ENCODE peak calls at places on chromosomes 12 and 14, in four cellular contexts. M is heart left ventricle, Z is uterus, F is right lobe of liver. T is an unnamed sample.

GRCh38 chr12:46264057-46264456 is 4.8 kb downstream of the SLC38A1 start:
- DNase-seq in M (no peak), Z (no peak), F (no peak), T (no peak)

GRCh38 chr12:100741084-100741711 is 53.4 kb upstream of the ANO4 start:
- DNase-seq in M (no peak), Z (no peak), F (no peak), T (peak; percentile 52)

GRCh38 chr12:51884676-51885229 is 3.1 kb upstream of the ANKRD33 start:
- DNase-seq in M (no peak), Z (no peak), F (no peak), T (peak; percentile 63)

GRCh38 chr14:90607141-90607540 is 209.1 kb downstream of the TTC7B start:
- DNase-seq in M (no peak), Z (no peak), F (no peak), T (no peak)

GRCh38 chr12:19833775-19834501 is 394.6 kb downstream of the AEBP2 start:
- DNase-seq in M (no peak), Z (no peak), F (no peak), T (no peak)

GRCh38 chr12:118060301-118061010 is 523 bp downstream of the WSB2 start:
- DNase-seq in M (peak; percentile 69), Z (peak; percentile 60), F (peak; percentile 69), T (peak; percentile 72)

GRCh38 chr14:92729632-92730358 is 18.6 kb downstream of the LGMN start:
- DNase-seq in M (no peak), Z (no peak), F (no peak), T (no peak)

GRCh38 chr12:12498210-12498609 is 64.5 kb downstream of the DUSP16 start:
- DNase-seq in M (no peak), Z (no peak), F (no peak), T (no peak)

GRCh38 chr12:55362675-55363074 is at the start of gene OR6C75:
- DNase-seq in M (no peak), Z (no peak), F (no peak), T (no peak)

GRCh38 chr12:115598827-115599226 is 678.7 kb downstream of the MED13L start:
- DNase-seq in M (peak; percentile 13), Z (no peak), F (no peak), T (no peak)

GRCh38 chr14:89383171-89383845 is 33.7 kb downstream of the FOXN3 start:
- DNase-seq in M (no peak), Z (no peak), F (no peak), T (no peak)

DNA sequence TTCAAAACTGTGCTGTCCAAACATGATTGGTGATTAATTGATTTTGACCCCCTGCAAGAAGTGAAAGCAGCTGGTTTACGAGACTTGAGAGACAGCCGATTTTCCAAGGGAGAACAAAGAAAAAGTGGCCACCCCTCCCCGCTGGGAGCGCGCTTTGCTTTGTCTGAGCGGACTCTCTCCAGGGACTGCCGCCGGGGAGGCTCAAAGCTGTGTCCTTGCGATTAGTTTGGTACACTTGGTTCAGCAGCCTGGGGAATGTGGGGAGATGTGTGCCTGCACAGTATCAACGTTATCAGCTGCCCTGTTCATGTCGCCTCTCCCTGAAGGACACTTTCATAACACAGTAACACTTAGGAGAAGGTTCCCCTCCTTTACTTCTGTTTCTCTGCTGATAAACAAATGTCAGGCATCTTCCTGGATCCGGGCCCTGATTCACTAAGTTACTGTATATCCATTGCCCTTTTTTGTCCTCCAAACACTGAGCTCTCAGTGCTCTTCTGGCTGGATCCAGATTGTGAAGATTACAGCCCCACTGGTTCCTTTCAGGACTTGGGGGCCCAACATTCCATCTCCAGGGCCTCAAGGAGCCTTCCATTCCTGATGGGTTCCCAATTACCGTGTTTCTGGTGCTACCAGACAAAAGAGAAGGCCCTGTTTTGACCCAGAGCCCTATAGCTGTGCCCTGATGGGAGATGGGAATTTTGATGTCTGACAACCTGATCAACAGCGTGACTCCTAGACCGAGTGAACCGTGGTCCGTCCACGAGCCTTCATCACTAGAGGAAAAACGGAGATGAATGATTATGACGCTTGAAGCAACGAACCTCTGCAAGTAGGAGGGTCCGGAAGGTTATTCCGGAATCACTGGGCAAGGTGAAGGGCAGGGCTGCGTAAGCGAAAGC is 31.7 kb upstream of the TUBA1C start:
- DNase-seq in M (peak; percentile 73), Z (peak; percentile 61), F (peak; percentile 56), T (peak; percentile 50)
- H3K4me3 ChIP-seq in M (no peak overlapping the region), Z (peak overlapping the region; percentile 1), F (no peak overlapping the region), T (peak overlapping the region; percentile 40)

GRCh38 chr14:82192387-82192786 is 658.7 kb upstream of the SEL1L start:
- DNase-seq in M (no peak), Z (no peak), F (no peak), T (no peak)
- TF ChIP-seq POLR2A in M (no peak), Z (no peak), F (no peak), T (no peak)

GRCh38 chr12:57195655-57196371 is 20.8 kb upstream of the NXPH4 start:
- DNase-seq in M (no peak), Z (no peak), F (no peak), T (no peak)
- H3K36me3 ChIP-seq in M (peaks cover 95% of the 10 kb centered on the region), Z (no peaks in the 10 kb centered on the region), F (peaks cover 92% of the 10 kb centered on the region), T (peaks cover 98% of the 10 kb centered on the region)

DNA sequence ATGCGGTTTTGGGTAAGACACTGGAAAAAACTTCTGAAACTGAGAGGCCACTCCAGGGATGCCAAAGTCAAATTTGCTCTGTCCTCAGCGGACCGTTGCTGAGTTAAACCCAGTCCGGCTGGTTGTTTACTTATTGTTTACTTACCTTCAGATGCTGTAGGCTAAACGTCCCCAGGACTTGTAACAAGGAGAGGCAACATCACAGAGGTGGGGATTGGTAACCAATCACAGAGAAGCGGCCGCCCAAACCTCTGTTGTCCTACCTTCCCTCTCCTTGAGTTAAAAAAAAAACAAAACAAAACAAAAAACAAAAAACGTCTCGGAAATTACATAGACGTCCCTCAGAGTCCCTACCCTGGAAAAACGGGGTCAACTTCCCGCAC is 380 bp downstream of the ANO2 start:
- DNase-seq in M (no peak), Z (no peak), F (no peak), T (no peak)
- H3K4me3 ChIP-seq in M (peak overlapping the region; percentile 13), Z (no peak overlapping the region), F (no peak overlapping the region), T (no peak overlapping the region)

DNA sequence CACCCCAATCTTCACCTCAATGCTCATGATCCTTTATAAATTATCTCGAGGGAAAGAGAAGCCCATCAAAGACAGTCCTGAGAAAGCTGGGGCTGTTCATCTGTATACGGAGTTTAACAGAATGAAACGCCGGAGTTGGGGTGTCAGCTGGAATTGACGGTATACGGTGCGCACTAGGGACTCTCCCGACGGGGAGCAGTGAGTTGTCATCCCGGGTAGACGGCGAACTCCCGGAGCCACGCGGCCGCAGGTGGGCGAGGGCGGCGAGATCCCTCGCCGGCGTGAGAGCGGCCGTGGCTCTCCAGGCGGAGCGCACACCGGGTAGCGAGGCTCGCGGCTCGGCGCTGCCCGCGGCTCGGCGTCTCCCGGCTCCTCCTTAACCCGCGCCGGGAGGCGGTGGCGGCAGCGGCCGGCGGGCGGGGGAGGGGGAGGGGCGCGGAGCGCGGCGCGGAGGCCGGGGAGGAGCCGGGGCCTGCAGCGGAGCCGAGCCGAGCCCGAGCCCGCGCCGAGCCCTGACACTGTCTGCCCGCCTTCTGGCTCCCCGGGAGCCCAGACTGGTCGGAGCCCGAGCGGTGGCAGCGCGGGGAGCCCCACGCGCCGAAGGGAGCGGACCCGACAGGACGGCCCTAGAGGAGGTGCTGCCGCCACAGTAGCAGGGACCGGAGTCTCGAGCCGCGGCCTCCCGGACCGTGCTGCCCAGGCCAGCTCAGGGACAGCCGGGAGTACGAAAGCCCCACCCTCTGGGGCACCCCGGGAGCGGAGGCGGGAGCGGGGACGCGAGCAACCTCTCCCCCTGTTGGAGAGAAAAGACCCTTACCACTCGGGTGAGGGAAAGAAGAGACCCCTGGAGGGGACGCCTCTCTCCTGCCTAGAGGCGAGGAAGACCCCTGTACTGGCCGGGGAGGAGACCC is at the start of gene FOXJ2:
- DNase-seq in M (peak; percentile 89), Z (peak; percentile 86), F (peak; percentile 88), T (peak; percentile 70)
- TF ChIP-seq POLR2A in M (peak; percentile 64), Z (peak; percentile 68), F (peak; percentile 77), T (peak; percentile 68)

GRCh38 chr12:124096109-124096508 is 123.1 kb downstream of the ZNF664 start:
- DNase-seq in M (no peak), Z (no peak), F (no peak), T (no peak)
- H3K36me3 ChIP-seq in M (no peaks in the 10 kb centered on the region), Z (no peaks in the 10 kb centered on the region), F (no peaks in the 10 kb centered on the region), T (no peaks in the 10 kb centered on the region)

DNA sequence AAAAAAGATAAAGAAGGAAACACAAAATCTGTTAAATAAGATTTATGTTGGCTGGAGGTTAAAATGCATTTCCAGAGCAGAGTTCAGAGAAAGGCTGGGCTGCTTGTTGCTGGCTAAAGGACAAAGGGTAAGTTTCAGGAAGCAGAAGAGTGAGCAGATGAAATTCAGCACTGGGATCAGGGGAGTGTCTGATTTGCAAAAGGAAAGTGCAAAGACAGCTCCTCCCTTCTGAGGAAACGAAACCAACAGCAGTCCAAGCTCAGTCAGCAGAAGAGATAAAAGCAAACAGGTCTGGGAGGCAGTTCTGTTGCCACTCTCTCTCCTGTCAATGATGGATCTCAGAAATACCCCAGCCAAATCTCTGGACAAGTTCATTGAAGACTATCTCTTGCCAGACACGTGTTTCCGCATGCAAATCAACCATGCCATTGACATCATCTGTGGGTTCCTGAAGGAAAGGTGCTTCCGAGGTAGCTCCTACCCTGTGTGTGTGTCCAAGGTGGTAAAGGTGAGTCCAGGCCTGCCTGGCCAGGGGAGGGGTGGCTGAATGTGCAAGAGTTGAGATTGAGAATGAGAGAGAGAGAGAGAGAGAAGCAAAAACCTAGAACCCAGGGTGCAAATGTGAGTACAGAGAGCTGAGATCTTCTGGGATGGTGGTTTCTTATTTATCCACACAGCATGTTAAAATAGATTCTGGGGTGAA is at the start of gene OAS1:
- DNase-seq in M (peak; percentile 49), Z (peak; percentile 19), F (peak; percentile 78), T (peak; percentile 76)
- H3K4me3 ChIP-seq in M (peak within 1 kb of the TSS; percentile 41), Z (peak within 1 kb of the TSS; percentile 33), F (peak within 1 kb of the TSS; percentile 59), T (peak within 1 kb of the TSS; percentile 40)

GRCh38 chr12:110668480-110669192 is 20.3 kb downstream of the HVCN1 start:
- DNase-seq in M (no peak), Z (no peak), F (no peak), T (no peak)
- TF ChIP-seq POLR2A in M (no peak), Z (no peak), F (no peak), T (no peak)

DNA sequence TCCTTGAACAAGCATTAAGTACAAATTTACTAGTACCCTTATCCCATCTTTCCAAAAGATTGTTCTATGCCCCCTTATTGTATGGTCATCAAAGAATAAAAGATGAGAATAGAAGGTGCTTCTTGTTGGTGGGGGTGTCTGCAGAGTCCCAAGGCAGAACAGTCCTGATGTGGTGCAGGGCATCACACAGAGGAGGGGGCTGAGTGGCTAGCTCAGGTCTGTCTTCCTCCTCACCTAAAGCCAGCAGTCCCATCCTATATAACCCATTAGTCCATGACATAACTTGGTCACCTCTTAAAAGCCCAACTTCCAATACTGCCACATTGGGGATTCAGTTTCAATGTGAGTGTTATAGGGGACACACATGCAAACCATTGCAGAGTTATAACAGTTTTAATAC is 9.9 kb downstream of the LRRC10 start:
- DNase-seq in M (no peak), Z (no peak), F (no peak), T (no peak)
- H3K36me3 ChIP-seq in M (peaks cover 78% of the 10 kb centered on the region), Z (no peaks in the 10 kb centered on the region), F (peaks cover 46% of the 10 kb centered on the region), T (peaks cover 63% of the 10 kb centered on the region)

T was measured in Peyer's patch.